ENCODE peak calls at places on chromosomes 3 and 15, in four cellular contexts. U is body of pancreas, S is NT2/D1, B is transverse colon. E is an unnamed sample.

GRCh38 chr3:52670621-52671521 is 14.8 kb downstream of the PBRM1 start:
- DNase-seq in U (peak; percentile 38), S (no peak), B (no peak), E (peak; percentile 78)

GRCh38 chr3:195221876-195222617 is 48.9 kb downstream of the XXYLT1 start:
- DNase-seq in S (no peak), B (no peak), U (no peak), E (no peak)

GRCh38 chr3:42680806-42681205 is 4.5 kb upstream of the KLHL40 start:
- DNase-seq in S (no peak), U (no peak), B (no peak), E (no peak)

GRCh38 chr3:74360406-74360805 is 254.1 kb downstream of the CNTN3 start:
- DNase-seq in U (no peak), S (no peak), B (no peak), E (no peak)

GRCh38 chr3:120450914-120451669 is at the start of gene FSTL1:
- DNase-seq in B (peak; percentile 43), S (no peak), U (peak; percentile 25), E (peak; percentile 82)

GRCh38 chr3:113436794-113437193 is 4.5 kb downstream of the CFAP44 start:
- DNase-seq in S (no peak), B (no peak), U (no peak), E (no peak)

GRCh38 chr3:42822828-42823227 is 13.6 kb downstream of the ACKR2 start:
- DNase-seq in U (no peak), B (no peak), S (no peak), E (no peak)

GRCh38 chr15:90413411-90414379 is 25.7 kb downstream of the IQGAP1 start:
- DNase-seq in B (no peak), S (peak; percentile 46), U (no peak), E (no peak)

GRCh38 chr15:72155021-72155621 is 36.9 kb downstream of the SENP8 start:
- DNase-seq in B (peak; percentile 86), S (no peak), U (peak; percentile 95), E (peak; percentile 50)
- H3K4me1 ChIP-seq in B (peaks cover 14% of the 10 kb centered on the region), S (no peaks in the 10 kb centered on the region), U (peaks cover 33% of the 10 kb centered on the region), E (peaks cover 3% of the 10 kb centered on the region)

DNA sequence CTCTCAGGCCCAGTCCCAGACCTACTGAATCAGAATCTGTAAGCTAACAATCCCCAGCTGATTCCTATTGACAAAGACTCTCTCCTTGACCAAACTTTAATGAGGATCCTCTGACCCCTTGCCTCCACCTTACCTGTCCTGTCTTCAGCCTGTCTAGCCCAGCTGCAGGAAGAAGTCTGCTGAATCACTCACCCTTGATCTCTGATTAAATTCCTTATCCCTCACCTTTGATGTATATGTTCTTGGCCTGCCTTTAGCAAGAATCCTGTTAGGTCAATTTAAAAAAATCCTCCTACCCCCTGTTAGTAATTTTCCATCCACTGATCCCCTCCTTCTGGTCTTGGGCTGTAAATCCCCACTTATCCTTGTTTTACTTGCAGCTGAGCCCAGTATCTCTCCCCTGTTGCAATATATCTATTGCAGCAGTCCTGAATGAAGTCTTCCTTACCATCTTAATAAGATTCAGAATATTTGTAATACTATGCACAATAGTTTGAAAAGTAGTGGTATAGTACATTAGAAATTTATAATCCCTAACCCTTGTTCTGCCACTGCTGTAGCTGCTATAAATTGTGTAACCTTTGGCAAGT is 39.0 kb downstream of the MYH15 start:
- DNase-seq in B (no peak), S (no peak), U (no peak), E (no peak)
- H3K4me3 ChIP-seq in B (no peak overlapping the region), S (no peak overlapping the region), U (no peak overlapping the region), E (no peak overlapping the region)

DNA sequence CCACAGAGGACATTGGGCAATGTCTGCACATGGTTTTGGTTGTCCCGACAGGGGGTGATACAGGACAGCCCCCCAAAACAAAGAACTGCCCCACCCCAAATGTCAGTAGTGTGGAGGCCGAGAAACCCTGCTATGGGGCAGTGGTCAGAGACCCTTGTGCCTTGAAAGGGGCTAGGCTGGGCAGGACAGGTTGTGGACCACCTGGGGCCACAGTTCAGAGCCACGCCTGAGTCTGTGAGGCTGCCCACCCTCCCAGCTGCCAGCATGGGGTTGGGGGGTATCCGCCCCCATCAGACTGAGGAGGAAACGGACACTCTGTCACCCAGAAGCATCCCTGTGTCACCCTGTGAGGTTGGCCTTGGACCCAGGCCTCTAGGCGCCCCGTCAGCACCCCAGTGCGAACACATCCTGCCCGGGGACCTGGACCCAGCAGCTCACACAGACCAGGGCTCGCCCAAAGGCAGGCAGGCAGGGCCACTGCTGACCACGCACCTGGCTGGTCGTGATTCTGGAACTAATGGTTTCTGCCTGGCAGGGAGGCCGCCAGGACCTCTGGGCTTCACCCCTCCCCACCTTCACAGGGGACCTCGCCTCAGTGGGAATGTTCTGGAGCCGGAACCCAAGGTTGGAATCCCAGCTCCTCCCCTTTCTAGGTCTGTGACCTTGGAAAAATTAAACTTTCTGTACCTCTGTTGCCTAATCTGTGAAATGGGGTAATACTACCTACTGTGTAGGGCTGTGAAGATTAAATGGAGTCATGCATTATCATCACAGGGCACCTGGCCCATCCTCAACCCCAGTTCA is 1.4 kb downstream of the SLC41A3 start:
- DNase-seq in B (no peak), U (no peak), S (no peak), E (no peak)
- H3K9me3 ChIP-seq in B (no peaks in the 10 kb centered on the region), U (no peaks in the 10 kb centered on the region), S (peaks cover 26% of the 10 kb centered on the region), E (peaks cover 13% of the 10 kb centered on the region)

DNA sequence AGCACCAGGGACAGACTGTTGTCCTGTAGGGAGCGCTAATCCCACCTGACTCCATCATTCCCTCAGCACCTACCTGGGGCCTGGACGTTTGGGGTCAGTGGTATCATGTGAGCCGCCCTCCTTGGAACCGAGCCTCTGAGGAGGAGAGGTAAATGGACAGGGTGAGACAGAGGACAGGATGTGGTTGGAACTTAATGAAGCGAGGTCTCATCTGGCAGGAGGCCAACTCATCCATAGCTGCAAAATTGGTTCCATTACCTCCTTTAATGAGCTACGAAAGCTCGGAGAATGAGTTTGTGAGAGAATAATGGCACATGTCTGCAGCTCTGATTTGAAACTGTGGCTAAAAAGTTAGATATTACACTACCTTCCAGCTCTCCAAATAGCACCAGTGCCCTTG is 14.0 kb downstream of the MAPKAPK3 start:
- DNase-seq in U (no peak), B (no peak), S (no peak), E (no peak)
- H3K4me1 ChIP-seq in U (no peaks in the 10 kb centered on the region), B (peaks cover 24% of the 10 kb centered on the region), S (peaks cover 13% of the 10 kb centered on the region), E (no peaks in the 10 kb centered on the region)

GRCh38 chr3:115359507-115359906 is 212.4 kb upstream of the ZBTB20 start:
- DNase-seq in U (no peak), B (no peak), S (no peak), E (no peak)
- H3K4me3 ChIP-seq in U (no peak overlapping the region), B (no peak overlapping the region), S (no peak overlapping the region), E (no peak overlapping the region)

DNA sequence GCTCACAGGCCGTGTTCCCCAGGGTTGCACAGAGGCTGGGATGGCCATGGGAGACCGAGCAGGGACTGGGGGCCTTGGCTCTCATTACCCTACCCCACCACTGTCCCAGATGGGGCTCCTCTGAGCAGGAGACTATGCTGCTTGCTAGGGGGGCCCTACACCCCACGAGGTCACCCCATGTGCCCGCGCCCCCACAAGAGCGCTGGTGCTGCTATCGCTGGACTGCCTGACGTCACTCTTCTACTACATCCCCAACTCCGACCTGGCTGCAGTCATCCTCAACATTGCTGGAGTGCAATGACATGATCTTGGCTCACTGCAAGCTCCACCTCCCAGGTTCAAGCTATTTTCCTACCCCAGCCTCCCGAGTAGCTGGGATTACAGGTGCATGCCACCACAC is 307.7 kb downstream of the ARRDC4 start:
- DNase-seq in U (no peak), B (no peak), S (no peak), E (no peak)
- H3K9me3 ChIP-seq in U (peaks cover 5% of the 10 kb centered on the region), B (no peaks in the 10 kb centered on the region), S (peaks cover 10% of the 10 kb centered on the region), E (no peaks in the 10 kb centered on the region)

GRCh38 chr3:150235799-150236198 is 172.3 kb upstream of the TSC22D2 start:
- DNase-seq in U (no peak), S (no peak), B (no peak), E (no peak)
- H3K4me1 ChIP-seq in U (peaks cover 17% of the 10 kb centered on the region), S (no peaks in the 10 kb centered on the region), B (peaks cover 27% of the 10 kb centered on the region), E (no peaks in the 10 kb centered on the region)

GRCh38 chr3:186613637-186614265 is 891 bp downstream of the AHSG start:
- DNase-seq in U (no peak), B (no peak), S (no peak), E (no peak)
- H3K4me3 ChIP-seq in U (no peak overlapping the region), B (no peak overlapping the region), S (no peak overlapping the region), E (no peak overlapping the region)